ENCODE peak calls at places on chromosomes 16 and 17, in six cellular contexts. O, Q, U, R, P and A are unnamed samples.

GRCh38 chr16:29702307-29702706 is 23.3 kb downstream of the QPRT start:
- DNase-seq in O (no peak), Q (no peak), U (peak), R (no peak), P (no peak), A (peak)

GRCh38 chr17:72502940-72503341 is 382.1 kb downstream of the SOX9 start:
- DNase-seq in O (no peak), Q (no peak), U (no peak), R (no peak), P (no peak), A (no peak)

GRCh38 chr17:37747222-37747621 is 2.4 kb upstream of the HNF1B start:
- DNase-seq in O (no peak), Q (no peak), U (no peak), R (no peak), P (no peak), A (no peak)

GRCh38 chr16:46607529-46607928 is 13.7 kb downstream of the SHCBP1 start:
- DNase-seq in O (no peak), Q (peak), U (peak), R (peak), P (peak), A (no peak)

GRCh38 chr17:67400193-67400592 is 23.1 kb downstream of the PITPNC1 start:
- DNase-seq in O (no peak), Q (peak), U (no peak), R (no peak), P (no peak), A (no peak)

GRCh38 chr17:37107406-37108083 is 158.8 kb downstream of the AATF start:
- DNase-seq in O (no peak), Q (no peak), U (no peak), R (no peak), P (no peak), A (no peak)

GRCh38 chr17:50201226-50201854 is at the start of gene COL1A1:
- DNase-seq in O (no peak), Q (no peak), U (no peak), R (no peak), P (peak), A (no peak)

GRCh38 chr17:54876656-54877195 is 23.9 kb upstream of the TOM1L1 start:
- DNase-seq in O (no peak), Q (no peak), U (no peak), R (no peak), P (no peak), A (no peak)

GRCh38 chr16:66357523-66357928 is 9.0 kb upstream of the CDH5 start:
- DNase-seq in O (peak), Q (peak), U (peak), R (peak), P (peak), A (no peak)

GRCh38 chr17:8462564-8462963 is 26.9 kb downstream of the NDEL1 start:
- DNase-seq in O (no peak), Q (no peak), U (no peak), R (no peak), P (no peak), A (no peak)

GRCh38 chr17:65027305-65027704 is 29.2 kb downstream of the GNA13 start:
- DNase-seq in O (peak), Q (peak), U (peak), R (peak), P (peak), A (peak)

GRCh38 chr16:84874553-84874952 is 54.8 kb downstream of the CRISPLD2 start:
- DNase-seq in O (no peak), Q (no peak), U (no peak), R (no peak), P (peak), A (no peak)

GRCh38 chr16:28910046-28911031 is 14.7 kb downstream of the RABEP2 start:
- DNase-seq in O (no peak), Q (no peak), U (no peak), R (no peak), P (no peak), A (no peak)

GRCh38 chr16:57736419-57737281 is 1.1 kb downstream of the KATNB1 start:
- DNase-seq in O (peak), Q (peak), U (peak), R (peak), P (peak), A (peak)

GRCh38 chr16:12271006-12271405 is 294.5 kb downstream of the SNX29 start:
- DNase-seq in O (no peak), Q (no peak), U (no peak), R (peak), P (peak), A (no peak)

GRCh38 chr16:85422374-85423185 is 190.5 kb upstream of the GSE1 start:
- DNase-seq in O (no peak), Q (no peak), U (no peak), R (peak), P (no peak), A (no peak)

GRCh38 chr17:74798239-74798707 is 22.1 kb upstream of the NAT9 start:
- DNase-seq in O (no peak), Q (no peak), U (no peak), R (peak), P (peak), A (no peak)

GRCh38 chr16:75266738-75267630 is 15.6 kb upstream of the BCAR1 start:
- DNase-seq in O (no peak), Q (no peak), U (no peak), R (no peak), P (no peak), A (no peak)

GRCh38 chr17:40560592-40561293 is 4.5 kb downstream of the CCR7 start:
- DNase-seq in O (peak), Q (no peak), U (peak), R (peak), P (peak), A (peak)

GRCh38 chr16:51881731-51882130 is 665.2 kb downstream of the TOX3 start:
- DNase-seq in O (no peak), Q (no peak), U (no peak), R (no peak), P (peak), A (no peak)

GRCh38 chr16:35510701-35511100 is 2051.3 kb downstream of the TP53TG3F start:
- DNase-seq in O (no peak), Q (no peak), U (no peak), R (no peak), P (no peak), A (no peak)

GRCh38 chr17:67049025-67049739 is 4.8 kb downstream of the CACNG1 start:
- DNase-seq in O (no peak), Q (no peak), U (no peak), R (peak), P (no peak), A (no peak)

GRCh38 chr17:61555127-61555531 is 35.9 kb downstream of the NACA2 start:
- DNase-seq in O (no peak), Q (no peak), U (no peak), R (no peak), P (no peak), A (no peak)

GRCh38 chr16:8634991-8635736 is 13.7 kb downstream of the METTL22 start:
- DNase-seq in O (no peak), Q (no peak), U (no peak), R (peak), P (peak), A (no peak)

GRCh38 chr17:58615768-58616659 is 75.8 kb downstream of the TEX14 start:
- DNase-seq in O (no peak), Q (no peak), U (peak), R (no peak), P (no peak), A (no peak)

GRCh38 chr16:66490774-66491715 is 58.9 kb downstream of the TK2 start:
- DNase-seq in O (no peak), Q (no peak), U (no peak), R (no peak), P (no peak), A (no peak)

GRCh38 chr17:31269597-31269996 is 27.4 kb downstream of the OMG start:
- DNase-seq in O (no peak), Q (peak), U (no peak), R (peak), P (peak), A (no peak)

GRCh38 chr17:71068351-71068750 is 899.0 kb downstream of the KCNJ2 start:
- DNase-seq in O (no peak), Q (no peak), U (no peak), R (no peak), P (no peak), A (no peak)

GRCh38 chr17:47320879-47321502 is 2.8 kb upstream of the EFCAB13 start:
- DNase-seq in O (no peak), Q (no peak), U (no peak), R (no peak), P (no peak), A (no peak)

GRCh38 chr17:64326420-64327054 is 63.5 kb upstream of the TEX2 start:
- DNase-seq in O (no peak), Q (peak), U (no peak), R (no peak), P (no peak), A (no peak)